ENCODE peak calls at places on chromosomes 3 and 15, in six cellular contexts. R is gastrocnemius medialis; F is HCT116; S is neural progenitor cell; K is keratinocyte; X is CD8-positive, alpha-beta T cell. B is an unnamed sample.
A peak's percentile ranks its signal among the peaks of the same experiment; 100 is the strongest.

GRCh38 chr15:91055548-91056331 is 33.3 kb upstream of the VPS33B start:
- DNase-seq in S (peak; percentile 88), F (peak; percentile 75), R (peak; percentile 56), K (no peak), X (no peak), B (peak; percentile 68)

GRCh38 chr3:123586131-123586530 is 1.3 kb upstream of the HACD2 start:
- DNase-seq in K (no peak), F (peak; percentile 67), S (peak; percentile 81), R (no peak), X (no peak), B (no peak)

GRCh38 chr3:197392961-197393360 is 94.5 kb upstream of the DLG1 start:
- DNase-seq in S (no peak), K (no peak), X (no peak), F (no peak), R (no peak), B (no peak)

GRCh38 chr3:59268170-59268569 is 218.3 kb upstream of the CFAP20DC start:
- DNase-seq in F (no peak), R (no peak), X (no peak), S (no peak), K (no peak), B (no peak)

GRCh38 chr15:67107014-67107812 is 41.8 kb downstream of the SMAD3 start:
- DNase-seq in X (no peak), K (peak; percentile 88), S (no peak), R (peak; percentile 82), F (peak; percentile 99), B (peak; percentile 99)

GRCh38 chr3:4501991-4502390 is 8.8 kb downstream of the ITPR1 start:
- DNase-seq in F (no peak), R (no peak), X (no peak), S (no peak), K (no peak), B (no peak)

GRCh38 chr3:102165367-102165766 is 269.4 kb upstream of the ZPLD1 start:
- DNase-seq in S (no peak), R (no peak), F (no peak), X (no peak), K (no peak), B (no peak)

GRCh38 chr15:33022629-33023028 is 171.9 kb downstream of the FMN1 start:
- DNase-seq in F (no peak), X (no peak), S (peak; percentile 33), R (peak; percentile 89), K (peak; percentile 23), B (no peak)

GRCh38 chr15:98155356-98155755 is 194.9 kb downstream of the ARRDC4 start:
- DNase-seq in K (no peak), F (no peak), X (no peak), S (no peak), R (no peak), B (no peak)

GRCh38 chr15:29018983-29019875 is 133.5 kb downstream of the APBA2 start:
- DNase-seq in R (no peak), K (no peak), S (no peak), X (no peak), F (no peak), B (no peak)

GRCh38 chr3:42043116-42043796 is 47.9 kb upstream of the TRAK1 start:
- DNase-seq in X (no peak), K (no peak), R (no peak), S (peak; percentile 91), F (no peak), B (no peak)

GRCh38 chr3:100941451-100941850 is 51.8 kb downstream of the ABI3BP start:
- DNase-seq in R (peak; percentile 12), F (no peak), K (no peak), X (no peak), S (no peak), B (no peak)

GRCh38 chr3:126100688-126101301 is 16.9 kb upstream of the SLC41A3 start:
- DNase-seq in X (peak; percentile 17), F (no peak), K (no peak), R (peak; percentile 74), S (no peak), B (no peak)

GRCh38 chr3:151085889-151086483 is 522 bp downstream of the MED12L start:
- DNase-seq in F (no peak), S (peak; percentile 77), K (no peak), R (no peak), X (peak; percentile 49), B (no peak)

GRCh38 chr3:20185364-20185732 is 658 bp downstream of the SGO1 start:
- DNase-seq in S (peak; percentile 41), X (no peak), K (no peak), R (no peak), F (no peak), B (no peak)

GRCh38 chr3:67706934-67707333 is 52.5 kb upstream of the SUCLG2 start:
- DNase-seq in X (no peak), K (no peak), F (no peak), S (no peak), R (no peak), B (no peak)

GRCh38 chr3:4251412-4251811 is 51.8 kb upstream of the SETMAR start:
- DNase-seq in F (no peak), K (no peak), X (no peak), R (no peak), S (no peak), B (no peak)

GRCh38 chr15:91881551-91882297 is 28.2 kb downstream of the SLCO3A1 start:
- DNase-seq in S (no peak), X (no peak), R (no peak), F (no peak), K (no peak), B (no peak)

GRCh38 chr15:50940506-50940905 is 32.0 kb downstream of the AP4E1 start:
- DNase-seq in F (no peak), R (no peak), S (no peak), X (no peak), K (no peak), B (no peak)

GRCh38 chr15:54345301-54345700 is 367.1 kb downstream of the UNC13C start:
- DNase-seq in X (no peak), R (no peak), F (no peak), K (no peak), S (no peak), B (no peak)

DNA sequence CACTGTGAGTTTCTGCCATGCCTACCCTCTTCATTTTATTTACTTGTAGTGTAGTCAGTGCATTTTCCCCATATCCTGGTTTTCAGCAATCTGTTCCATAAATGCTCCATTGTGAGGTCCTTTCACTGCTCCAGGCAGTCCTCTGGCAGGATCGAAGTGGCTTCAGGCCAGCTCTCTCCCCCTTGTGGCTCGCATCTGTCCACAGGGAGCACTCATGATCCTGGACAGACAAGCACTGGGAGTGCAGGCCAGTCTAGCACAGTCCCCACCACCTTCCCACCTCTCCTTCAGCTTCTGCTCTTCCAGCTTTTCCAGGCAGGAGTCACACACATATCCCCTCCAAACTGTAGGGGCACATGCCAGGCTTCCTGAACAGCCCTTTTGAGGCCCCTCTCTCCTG is 173.6 kb downstream of the PPM1L start:
- DNase-seq in K (no peak), X (no peak), R (peak; percentile 43), S (peak; percentile 16), F (no peak), B (no peak)
- TF ChIP-seq CTCF in K (peak; percentile 16), X (no peak), R (peak; percentile 48), S (peak; percentile 23), F (no peak), B (peak; percentile 8)

GRCh38 chr3:176037636-176038035 is 1159.6 kb downstream of the TBL1XR1 start:
- DNase-seq in F (no peak), K (no peak), X (no peak), S (no peak), R (no peak), B (no peak)

GRCh38 chr3:176046717-176047116 is 1150.6 kb downstream of the TBL1XR1 start:
- DNase-seq in S (no peak), K (no peak), F (no peak), R (no peak), X (no peak), B (no peak)

DNA sequence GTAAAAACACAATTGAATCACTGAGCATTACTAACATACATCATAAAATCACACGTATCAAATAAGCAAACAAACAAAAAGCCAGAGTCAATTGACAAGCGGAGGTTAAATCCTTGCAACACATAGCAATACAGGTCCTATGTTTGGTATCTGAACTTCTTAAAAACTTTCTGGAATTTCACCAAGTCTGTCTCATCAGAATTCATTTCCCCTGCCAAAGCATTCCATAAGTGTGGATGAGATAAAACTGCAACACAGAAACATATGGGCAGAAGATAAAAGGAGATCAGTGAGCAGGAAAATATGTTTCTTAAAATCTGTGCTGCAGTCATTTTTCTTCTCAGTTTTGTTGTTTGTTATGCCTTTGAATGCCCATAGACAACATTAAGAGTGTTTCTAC is 1155.5 kb downstream of the TBL1XR1 start:
- DNase-seq in F (no peak), X (no peak), R (no peak), S (no peak), K (no peak), B (no peak)
- H3K9me3 ChIP-seq in F (no peaks in the 10 kb centered on the region), X (no peaks in the 10 kb centered on the region), R (no peaks in the 10 kb centered on the region), S (no peaks in the 10 kb centered on the region), K (no peaks in the 10 kb centered on the region), B (peaks cover 7% of the 10 kb centered on the region)

DNA sequence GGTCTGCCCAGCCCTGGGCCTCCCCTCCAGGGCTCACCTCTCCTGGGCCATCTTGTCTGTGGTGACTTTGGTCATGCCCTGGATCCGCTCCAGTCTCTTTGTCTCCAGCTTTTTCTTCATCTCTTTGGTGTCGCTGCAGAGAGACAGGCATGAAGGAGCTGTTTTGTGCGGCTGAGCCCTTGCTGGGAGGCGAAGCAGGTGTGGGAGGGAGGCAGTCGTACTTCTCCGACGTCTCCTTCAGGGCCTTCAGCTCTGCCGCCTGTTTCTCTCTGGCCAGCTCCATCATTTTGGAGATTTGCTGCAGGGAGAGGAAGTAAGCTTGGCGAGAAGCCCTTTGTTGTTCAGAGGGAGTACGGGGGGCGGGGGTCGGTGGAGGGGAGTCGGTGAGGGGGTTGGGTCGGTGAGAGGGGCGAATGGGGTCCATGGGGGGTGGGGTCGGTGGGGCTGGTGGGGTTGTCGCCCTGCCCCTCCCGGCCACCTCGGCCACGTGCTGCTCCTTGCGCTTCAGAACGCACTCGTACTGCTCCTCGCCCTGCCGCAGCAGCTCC is 7.8 kb upstream of the ANKRD63 start:
- DNase-seq in K (no peak), S (no peak), X (no peak), R (no peak), F (no peak), B (no peak)
- TF ChIP-seq CTCF in K (no peak), S (no peak), X (no peak), R (no peak), F (no peak), B (no peak)

GRCh38 chr15:22265056-22265945 is 185.0 kb downstream of the OR4M2 start:
- DNase-seq in S (no peak), K (no peak), X (peak; percentile 55), R (no peak), F (no peak), B (no peak)

GRCh38 chr15:22259881-22260421 is 179.6 kb downstream of the OR4M2 start:
- DNase-seq in X (no peak), K (no peak), S (no peak), R (no peak), F (no peak), B (no peak)

GRCh38 chr15:22265961-22266360 is 185.6 kb downstream of the OR4M2 start:
- DNase-seq in S (no peak), K (no peak), F (no peak), R (no peak), X (no peak), B (no peak)

GRCh38 chr15:22262613-22263020 is 182.3 kb downstream of the OR4M2 start:
- DNase-seq in S (no peak), X (peak; percentile 58), K (no peak), F (no peak), R (no peak), B (no peak)

GRCh38 chr15:22263738-22264137 is 183.4 kb downstream of the OR4M2 start:
- DNase-seq in K (no peak), X (peak; percentile 46), F (no peak), S (no peak), R (no peak), B (no peak)
- H3K9me3 ChIP-seq in K (peaks cover 34% of the 10 kb centered on the region), X (no peaks in the 10 kb centered on the region), F (peaks cover 29% of the 10 kb centered on the region), S (peaks cover 41% of the 10 kb centered on the region), R (no peaks in the 10 kb centered on the region), B (no peaks in the 10 kb centered on the region)

B was measured in Panc1.